ENCODE peak calls at places on chromosomes 1 and 21, in seven cellular contexts. H, F, N, Y, Q, W and L are unnamed samples.
A peak's percentile ranks its signal among the peaks of the same experiment; 100 is the strongest.

GRCh38 chr21:27047331-27048314 is 80.7 kb upstream of the ADAMTS5 start:
- DNase-seq in Y (peak; percentile 89), W (peak; percentile 64), F (no peak), Q (no peak), N (no peak), H (peak; percentile 79), L (peak; percentile 27)

GRCh38 chr21:38894899-38895298 is 89.2 kb downstream of the ETS2 start:
- DNase-seq in W (no peak), H (no peak), F (no peak), Q (no peak), Y (no peak), N (no peak), L (no peak)

GRCh38 chr1:65265296-65266271 is 43.8 kb upstream of the DNAJC6 start:
- DNase-seq in Y (peak; percentile 67), F (peak; percentile 82), H (no peak), Q (peak; percentile 83), W (no peak), N (peak; percentile 86), L (no peak)

GRCh38 chr1:31579374-31579773 is 3.1 kb downstream of the TINAGL1 start:
- DNase-seq in H (no peak), Q (peak; percentile 49), F (peak; percentile 39), N (peak; percentile 19), Y (no peak), W (no peak), L (no peak)

GRCh38 chr1:85465791-85466134 is 804 bp upstream of the DDAH1 start:
- DNase-seq in F (no peak), H (peak; percentile 66), N (no peak), W (no peak), Q (no peak), Y (peak; percentile 42), L (no peak)

GRCh38 chr1:113811353-113811887 is 856 bp downstream of the RSBN1 start:
- DNase-seq in W (no peak), Q (no peak), N (peak; percentile 82), F (peak; percentile 35), Y (peak; percentile 44), H (peak; percentile 22), L (peak; percentile 44)

GRCh38 chr1:43318831-43319230 is 18.0 kb downstream of the TIE1 start:
- DNase-seq in W (no peak), H (no peak), N (no peak), Y (no peak), F (no peak), Q (no peak), L (no peak)

GRCh38 chr1:181562395-181562794 is 79.1 kb downstream of the CACNA1E start:
- DNase-seq in Q (no peak), F (no peak), H (no peak), N (no peak), Y (no peak), W (no peak), L (no peak)

GRCh38 chr1:247357781-247358211 is 26.1 kb upstream of the ZNF496 start:
- DNase-seq in W (no peak), Y (peak; percentile 92), N (peak; percentile 51), Q (no peak), F (no peak), H (peak; percentile 94), L (no peak)

GRCh38 chr1:23557471-23558124 is 1.7 kb downstream of the ID3 start:
- DNase-seq in F (no peak), Q (no peak), N (no peak), H (peak; percentile 47), W (no peak), Y (no peak), L (no peak)

GRCh38 chr1:59055908-59056719 is 240.8 kb upstream of the FGGY start:
- DNase-seq in Y (peak; percentile 88), H (no peak), F (no peak), Q (no peak), W (no peak), N (no peak), L (no peak)

GRCh38 chr21:31111093-31111492 is 72.8 kb upstream of the KRTAP19-8 start:
- DNase-seq in N (no peak), Q (no peak), H (no peak), Y (no peak), W (no peak), F (no peak), L (no peak)

GRCh38 chr1:163673756-163674155 is 352.0 kb downstream of the NUF2 start:
- DNase-seq in Y (peak; percentile 21), H (peak; percentile 23), Q (no peak), W (no peak), N (no peak), F (no peak), L (no peak)

GRCh38 chr1:95311006-95311405 is 77.0 kb downstream of the RWDD3 start:
- DNase-seq in Q (no peak), N (no peak), F (no peak), H (no peak), Y (no peak), W (no peak), L (no peak)

GRCh38 chr1:168320805-168321577 is 40.3 kb downstream of the TBX19 start:
- DNase-seq in F (no peak), Q (no peak), N (peak; percentile 82), W (peak; percentile 20), H (peak; percentile 91), Y (peak; percentile 88), L (no peak)

GRCh38 chr1:165928075-165928731 is 100.8 kb downstream of the UCK2 start:
- DNase-seq in Q (peak; percentile 70), Y (peak; percentile 67), N (peak; percentile 69), F (peak; percentile 31), H (peak; percentile 56), W (peak; percentile 42), L (no peak)

GRCh38 chr1:15384301-15384901 is 25.3 kb upstream of the EFHD2 start:
- DNase-seq in F (peak; percentile 90), Y (peak; percentile 20), Q (peak; percentile 67), N (peak; percentile 64), H (no peak), W (peak; percentile 30), L (peak; percentile 57)

GRCh38 chr1:164880199-164880598 is 321.2 kb downstream of the PBX1 start:
- DNase-seq in F (no peak), Y (no peak), H (no peak), N (no peak), Q (no peak), W (no peak), L (no peak)

GRCh38 chr1:235050911-235051360 is 77.7 kb downstream of the TOMM20 start:
- DNase-seq in F (peak; percentile 54), H (peak; percentile 84), N (peak; percentile 62), W (peak; percentile 43), Y (peak; percentile 73), Q (no peak), L (no peak)

GRCh38 chr21:33300701-33301631 is 23.8 kb upstream of the IFNAR1 start:
- DNase-seq in H (no peak), F (no peak), N (no peak), Y (peak; percentile 6), W (no peak), Q (peak; percentile 27), L (no peak)

GRCh38 chr1:118122234-118123004 is 62.6 kb downstream of the SPAG17 start:
- DNase-seq in H (peak; percentile 59), Q (no peak), N (no peak), Y (no peak), F (no peak), W (peak; percentile 46), L (no peak)

GRCh38 chr1:46262508-46262907 is 14.9 kb downstream of the RAD54L start:
- DNase-seq in N (peak; percentile 62), F (no peak), Q (no peak), H (no peak), Y (no peak), W (no peak), L (no peak)

GRCh38 chr1:25747046-25747705 is 52.8 kb upstream of the SELENON start:
- DNase-seq in F (no peak), Y (no peak), W (no peak), N (no peak), Q (peak; percentile 55), H (no peak), L (no peak)

GRCh38 chr1:5477716-5478115 is 514.5 kb downstream of the NPHP4 start:
- DNase-seq in W (no peak), N (no peak), H (no peak), F (no peak), Y (no peak), Q (no peak), L (no peak)

GRCh38 chr1:63969461-63969893 is 195.7 kb downstream of the ROR1 start:
- DNase-seq in Q (no peak), F (no peak), W (no peak), H (peak; percentile 12), N (no peak), Y (no peak), L (no peak)

GRCh38 chr1:155127672-155128468 is at the start of gene EFNA1:
- DNase-seq in H (no peak), Y (peak; percentile 48), W (peak; percentile 59), N (peak; percentile 54), F (peak; percentile 56), Q (peak; percentile 69), L (no peak)

GRCh38 chr1:159980076-159980475 is 26.0 kb upstream of the SLAMF9 start:
- DNase-seq in Q (peak; percentile 17), W (no peak), Y (no peak), H (no peak), F (no peak), N (no peak), L (no peak)
- H3K18ac ChIP-seq in Q (no peak overlapping the region), W (no peak overlapping the region), Y (no peak overlapping the region), H (no peak overlapping the region), F (no peak overlapping the region), N (no peak overlapping the region), L (no peak overlapping the region)

GRCh38 chr21:43006874-43007208 is 32.5 kb downstream of the PKNOX1 start:
- DNase-seq in W (no peak), H (no peak), Q (no peak), Y (peak; percentile 36), F (no peak), N (no peak), L (no peak)

GRCh38 chr21:43005635-43006034 is 31.3 kb downstream of the PKNOX1 start:
- DNase-seq in F (no peak), W (no peak), Y (no peak), N (no peak), Q (no peak), H (no peak), L (no peak)

GRCh38 chr21:43001316-43001715 is 27.0 kb downstream of the PKNOX1 start:
- DNase-seq in F (no peak), N (no peak), H (no peak), Y (no peak), Q (no peak), W (no peak), L (no peak)

DNA sequence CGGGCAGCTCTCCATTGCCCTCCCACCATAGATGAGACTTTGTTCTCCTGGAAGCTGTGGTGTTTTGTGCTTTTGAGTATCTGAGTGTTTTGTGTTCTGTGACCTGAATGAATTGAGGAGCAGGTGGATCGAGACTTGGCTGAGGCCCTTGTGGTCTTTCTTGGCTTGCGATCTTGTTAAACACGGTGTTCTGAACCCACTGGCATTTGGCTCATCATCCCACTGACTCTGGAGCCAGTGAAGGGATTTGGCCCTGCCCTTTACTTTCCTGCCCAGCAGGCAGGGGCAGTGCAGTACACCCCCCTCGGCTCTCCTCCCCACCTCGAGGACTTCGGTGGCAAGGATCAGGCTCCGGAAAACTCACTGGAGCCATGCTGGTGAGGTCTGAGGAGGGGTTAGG is 30.6 kb downstream of the PKNOX1 start:
- DNase-seq in W (no peak), F (no peak), Y (no peak), N (no peak), H (no peak), Q (no peak), L (no peak)
- H2BK5ac ChIP-seq in W (no peak overlapping the region), F (no peak overlapping the region), Y (no peak overlapping the region), N (no peak overlapping the region), H (no peak overlapping the region), Q (peak overlapping the region; percentile 56), L (no peak overlapping the region)

GRCh38 chr1:115170396-115170795 is 81.1 kb upstream of the TSPAN2 start:
- DNase-seq in W (no peak), Q (no peak), N (no peak), F (no peak), H (no peak), Y (no peak), L (no peak)
- H3K4ac ChIP-seq in W (no peak overlapping the region), Q (no peak overlapping the region), N (no peak overlapping the region), F (no peak overlapping the region), H (peak overlapping the region; percentile 97), Y (no peak overlapping the region), L (no peak overlapping the region)

GRCh38 chr1:228271701-228272251 is 63.9 kb downstream of the OBSCN start:
- DNase-seq in F (peak; percentile 17), H (no peak), N (no peak), Q (no peak), Y (no peak), W (no peak), L (no peak)
- H3K18ac ChIP-seq in F (no peak overlapping the region), H (no peak overlapping the region), N (no peak overlapping the region), Q (no peak overlapping the region), Y (no peak overlapping the region), W (no peak overlapping the region), L (no peak overlapping the region)